ENCODE peak calls at places on chromosomes 4 and X, in seven cellular contexts. A is H9, K is amniotic stem cell, W is epithelial cell of prostate, D is NCI-H1694, X is HEK293T, J is pulmonary artery endothelial cell. C is an unnamed sample.

GRCh38 chr4:119227690-119228089 is 15.2 kb downstream of the USP53 start:
- DNase-seq in A (no peak), K (no peak), W (no peak), D (no peak), X (no peak), J (no peak), C (no peak)

GRCh38 chr4:99507762-99508161 is 3.1 kb upstream of the C4orf17 start:
- DNase-seq in A (no peak), K (no peak), W (peak; percentile 27), D (no peak), X (no peak), J (no peak), C (no peak)

GRCh38 chr4:4984186-4984585 is 35.1 kb downstream of the CYTL1 start:
- DNase-seq in A (peak; percentile 43), K (no peak), W (no peak), D (no peak), X (no peak), J (no peak), C (no peak)

GRCh38 chr4:118939169-118939779 is 50.6 kb downstream of the SYNPO2 start:
- DNase-seq in A (no peak), K (no peak), W (no peak), D (no peak), X (no peak), J (no peak), C (no peak)

GRCh38 chrX:9610774-9611392 is 146.0 kb downstream of the TBL1X start:
- DNase-seq in A (no peak), K (no peak), W (no peak), D (no peak), X (no peak), J (no peak), C (no peak)

GRCh38 chr4:2961411-2962098 is 1.7 kb downstream of the NOP14 start:
- DNase-seq in A (peak; percentile 37), K (no peak), W (no peak), D (no peak), X (no peak), J (no peak), C (no peak)

GRCh38 chrX:109393859-109394258 is 88.0 kb downstream of the GUCY2F start:
- DNase-seq in A (peak; percentile 55), K (no peak), W (no peak), D (no peak), X (peak; percentile 44), J (no peak), C (no peak)

GRCh38 chrX:8042304-8042703 is 115.1 kb upstream of the PNPLA4 start:
- DNase-seq in A (no peak), K (no peak), W (no peak), D (no peak), X (no peak), J (no peak), C (no peak)

GRCh38 chr4:68074397-68074796 is 55.3 kb downstream of the TMPRSS11F start:
- DNase-seq in A (no peak), K (no peak), W (peak; percentile 83), D (no peak), X (no peak), J (no peak), C (peak; percentile 18)

C was measured in retinal pigment epithelial cell.